ENCODE peak calls at places on chromosome 11, in four cellular contexts. J, M, F and Z are unnamed samples.

GRCh38 chr11:19498986-19499669 is 213.5 kb upstream of the NAV2 start:
- DNase-seq in F (no peak), J (no peak), M (no peak), Z (no peak)

GRCh38 chr11:62694455-62695167 is 5.3 kb upstream of the LRRN4CL start:
- DNase-seq in M (peak; percentile 80), F (peak; percentile 86), J (peak; percentile 95), Z (peak; percentile 82)

GRCh38 chr11:75668508-75669297 is at the start of gene MAP6:
- DNase-seq in M (no peak), F (no peak), J (peak; percentile 18), Z (no peak)

GRCh38 chr11:75524576-75525432 is 937 bp downstream of the GDPD5 start:
- DNase-seq in M (no peak), J (no peak), F (peak; percentile 26), Z (no peak)

GRCh38 chr11:83773950-83774880 is 488.0 kb upstream of the CCDC90B start:
- DNase-seq in F (no peak), J (no peak), M (no peak), Z (no peak)

GRCh38 chr11:121163658-121164308 is 62.7 kb downstream of the TECTA start:
- DNase-seq in F (no peak), J (no peak), M (no peak), Z (no peak)

GRCh38 chr11:67389477-67389876 is 2.3 kb upstream of the RAD9A start:
- DNase-seq in J (peak; percentile 44), M (no peak), F (peak; percentile 67), Z (no peak)

GRCh38 chr11:33160147-33160546 is 1.1 kb downstream of the CSTF3 start:
- DNase-seq in J (no peak), M (no peak), F (no peak), Z (no peak)

GRCh38 chr11:4991066-4991465 is 3.6 kb upstream of the OR51L1 start:
- DNase-seq in F (no peak), M (no peak), J (no peak), Z (no peak)

DNA sequence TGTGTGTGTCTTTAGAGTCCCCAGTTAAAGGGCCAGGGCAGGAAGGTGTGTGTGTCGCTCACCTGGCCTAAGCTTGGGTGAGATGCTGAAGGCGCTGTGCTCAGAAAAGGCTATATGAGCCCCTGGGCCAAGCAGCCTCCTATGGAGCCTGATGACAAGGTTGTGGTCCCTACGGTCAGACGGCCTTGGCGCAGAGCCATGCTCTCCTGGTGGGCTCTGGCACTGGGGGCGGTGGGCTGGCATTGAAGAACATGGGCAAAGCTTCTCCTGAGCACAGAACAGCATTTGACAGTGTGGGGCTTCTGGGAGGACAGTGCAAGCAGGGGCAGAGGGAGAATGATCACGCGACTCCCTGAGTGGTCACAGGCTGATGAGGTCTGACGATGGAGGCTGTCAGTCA is 10.7 kb upstream of the LRRC10B start:
- DNase-seq in M (no peak), F (no peak), J (no peak), Z (no peak)
- TF ChIP-seq CTCF in M (no peak), F (no peak), J (no peak), Z (no peak)

DNA sequence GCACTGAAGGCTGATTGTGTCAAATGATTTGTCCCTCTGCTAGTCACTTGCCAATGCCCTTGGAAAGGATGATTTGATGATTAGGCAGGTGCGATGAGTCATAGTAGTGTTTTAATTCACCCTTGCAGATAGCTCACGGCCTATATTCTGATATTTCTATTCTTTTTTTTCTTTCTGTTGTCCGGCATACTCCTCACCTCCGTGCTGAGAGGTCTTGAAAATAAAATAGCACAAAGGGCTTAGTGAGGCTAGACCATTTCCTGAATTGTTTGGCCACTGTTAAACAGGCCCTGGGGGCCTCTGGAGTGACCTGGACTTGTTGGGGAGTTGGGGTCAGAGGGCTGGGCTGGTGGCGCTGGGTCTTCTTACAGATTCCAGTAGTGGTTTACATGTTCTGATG is 99.8 kb downstream of the ZBTB16 start:
- DNase-seq in F (no peak), J (no peak), M (no peak), Z (no peak)
- H3K4me1 ChIP-seq in F (peaks cover 78% of the 10 kb centered on the region), J (peaks cover 94% of the 10 kb centered on the region), M (peaks cover 96% of the 10 kb centered on the region), Z (peaks cover 93% of the 10 kb centered on the region)

DNA sequence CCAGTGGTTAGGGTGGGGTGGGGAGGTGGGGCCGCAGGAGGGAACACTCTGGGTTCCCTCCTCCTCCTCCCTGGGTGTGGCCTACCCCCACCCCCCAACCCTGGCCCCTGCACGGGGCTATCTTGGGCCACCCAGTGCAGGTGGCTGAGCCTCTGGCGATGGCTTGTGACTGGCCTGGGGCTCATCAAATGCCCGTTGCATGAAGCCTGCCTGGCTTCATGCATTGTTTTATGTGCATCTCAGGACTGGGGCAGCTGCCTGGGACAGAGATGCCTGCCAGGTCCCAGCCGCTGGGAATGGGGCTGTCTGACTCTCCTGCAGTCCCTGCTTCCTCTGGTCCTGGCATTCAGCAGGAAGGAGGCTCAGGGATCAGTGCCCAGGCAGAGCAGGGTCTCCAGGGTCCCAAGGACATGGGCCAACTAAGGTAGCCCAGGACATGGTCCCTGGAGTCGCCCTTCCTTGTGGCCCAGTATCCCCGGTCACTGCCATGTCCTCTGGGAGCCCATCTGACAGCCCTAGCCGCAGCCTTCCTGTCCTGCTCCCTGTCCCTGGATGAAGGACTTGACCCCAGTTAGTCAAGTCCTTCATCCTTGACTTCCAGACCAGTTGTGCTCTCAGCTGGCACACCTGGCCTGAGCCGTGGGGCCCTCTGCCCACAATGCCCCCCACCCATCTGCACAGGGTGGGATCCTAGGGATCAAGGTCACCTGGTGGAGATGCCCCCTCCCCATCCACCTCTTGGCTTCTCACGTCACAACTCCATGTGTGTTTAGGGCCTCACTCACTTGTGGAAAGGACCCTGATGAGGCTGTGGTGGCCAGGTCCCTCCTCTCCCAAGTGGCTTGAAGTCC is 112.1 kb upstream of the FGF3 start:
- DNase-seq in M (no peak), F (no peak), J (no peak), Z (peak; percentile 27)
- H3K27me3 ChIP-seq in M (no peaks in the 10 kb centered on the region), F (no peaks in the 10 kb centered on the region), J (peaks cover 13% of the 10 kb centered on the region), Z (peaks cover 9% of the 10 kb centered on the region)

GRCh38 chr11:81655351-81655750 is 1078.3 kb downstream of the FAM181B start:
- DNase-seq in J (no peak), F (no peak), M (no peak), Z (no peak)

DNA sequence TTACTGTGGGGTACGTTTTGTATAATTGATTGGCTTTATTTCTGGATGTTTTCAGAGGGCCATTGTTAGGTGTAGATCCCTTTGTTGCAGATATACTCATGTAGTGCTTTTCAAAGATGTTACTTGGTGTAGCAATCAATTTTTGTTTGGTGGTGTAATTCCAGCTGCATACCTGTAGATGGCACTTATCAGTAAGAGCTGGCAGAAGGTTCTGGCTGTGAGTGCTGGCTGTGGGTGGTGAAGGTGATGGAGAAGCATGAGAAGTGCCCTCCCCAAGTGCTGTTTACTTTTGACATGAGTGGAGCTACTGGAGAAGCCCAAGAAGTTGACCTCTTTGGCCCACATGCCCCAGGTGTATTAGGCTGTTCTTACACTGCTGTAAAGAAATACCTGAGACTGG is 1074.9 kb downstream of the FAM181B start:
- DNase-seq in M (peak; percentile 42), J (peak; percentile 3), F (no peak), Z (no peak)
- TF ChIP-seq CTCF in M (peak; percentile 41), J (no peak), F (no peak), Z (no peak)

DNA sequence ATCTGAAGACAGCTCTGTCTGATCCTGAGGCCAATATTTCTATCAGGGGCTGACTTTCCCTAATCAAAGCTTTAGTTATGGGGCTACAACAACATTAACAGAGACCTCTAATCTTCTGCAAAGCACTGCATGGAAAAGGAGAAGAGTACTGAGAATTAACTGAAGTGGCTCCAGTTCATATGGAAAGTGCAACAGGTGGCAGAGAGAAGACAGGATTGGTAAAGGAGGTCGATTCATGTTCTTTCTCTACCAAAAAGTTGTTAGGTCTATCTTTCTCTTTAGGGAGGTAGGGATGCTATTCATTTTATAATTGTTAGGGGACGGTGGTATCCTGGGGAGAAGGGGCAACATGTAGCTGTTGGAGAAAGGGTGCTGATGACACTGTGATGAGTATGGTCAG is 232.7 kb upstream of the NARS2 start:
- DNase-seq in F (no peak), M (no peak), J (no peak), Z (no peak)
- H3K4me1 ChIP-seq in F (peaks cover 38% of the 10 kb centered on the region), M (no peaks in the 10 kb centered on the region), J (peaks cover 17% of the 10 kb centered on the region), Z (peaks cover 23% of the 10 kb centered on the region)